ENCODE peak calls at places on chromosome 22, in six cellular contexts. N, E, J, F, R and C are unnamed samples. For H3K9me3, the result is how much of the 10 kb centered on the place peaks cover.

GRCh38 chr22:37905534-37906363 is at the start of gene MICALL1:
- DNase-seq in E (peak), F (peak), J (peak), R (peak), N (peak), C (peak)

GRCh38 chr22:39317084-39317755 is 2.2 kb downstream of the RPL3 start:
- DNase-seq in N (no peak), R (no peak), F (peak), J (no peak), E (no peak), C (peak)

GRCh38 chr22:45975266-45976161 is 1.4 kb downstream of the WNT7B start:
- DNase-seq in R (no peak), E (no peak), F (no peak), N (peak), J (no peak), C (no peak)

GRCh38 chr22:19962246-19962908 is 20.8 kb upstream of the TXNRD2 start:
- DNase-seq in R (peak), N (peak), F (peak), E (peak), J (peak), C (peak)

GRCh38 chr22:21599053-21599893 is 30.5 kb downstream of the YDJC start:
- DNase-seq in N (no peak), J (no peak), E (no peak), R (no peak), F (no peak), C (no peak)

GRCh38 chr22:20976291-20976877 is 5.7 kb upstream of the LZTR1 start:
- DNase-seq in E (no peak), N (no peak), J (no peak), F (no peak), R (no peak), C (no peak)

GRCh38 chr22:36356708-36357694 is 30.8 kb downstream of the MYH9 start:
- DNase-seq in E (no peak), F (no peak), R (no peak), J (no peak), N (no peak), C (peak)

GRCh38 chr22:34798605-34799004 is 267.4 kb upstream of the ISX start:
- DNase-seq in E (no peak), N (no peak), F (no peak), R (no peak), J (no peak), C (no peak)

GRCh38 chr22:44317163-44317455 is 4.4 kb upstream of the SHISAL1 start:
- DNase-seq in N (no peak), R (no peak), E (no peak), J (no peak), F (no peak), C (no peak)

GRCh38 chr22:33325232-33326004 is 267.2 kb upstream of the SYN3 start:
- DNase-seq in E (no peak), N (peak), F (no peak), J (no peak), R (peak), C (no peak)

GRCh38 chr22:32754413-32755041 is 47.0 kb upstream of the TIMP3 start:
- DNase-seq in R (no peak), E (no peak), J (no peak), F (no peak), N (no peak), C (no peak)

GRCh38 chr22:26893711-26894110 is 236.3 kb downstream of the MIAT start:
- DNase-seq in J (no peak), E (no peak), N (no peak), R (no peak), F (no peak), C (no peak)

GRCh38 chr22:26185190-26185589 is 15.9 kb downstream of the SEZ6L start:
- DNase-seq in F (no peak), R (no peak), N (no peak), E (no peak), J (no peak), C (no peak)

GRCh38 chr22:44758354-44758969 is 6.1 kb downstream of the ARHGAP8 start:
- DNase-seq in R (peak), E (no peak), F (no peak), J (no peak), N (no peak), C (no peak)

GRCh38 chr22:38196791-38197429 is 4.9 kb upstream of the MAFF start:
- DNase-seq in N (no peak), J (no peak), F (no peak), E (no peak), R (peak), C (no peak)

GRCh38 chr22:35947794-35948425 is 80.7 kb downstream of the RBFOX2 start:
- DNase-seq in E (no peak), J (no peak), F (no peak), R (no peak), N (no peak), C (no peak)

GRCh38 chr22:24845036-24845918 is 39.3 kb downstream of the SGSM1 start:
- DNase-seq in E (no peak), R (no peak), J (peak), F (no peak), N (no peak), C (no peak)

GRCh38 chr22:35401863-35402262 is 1.9 kb downstream of the MCM5 start:
- DNase-seq in E (no peak), F (no peak), R (no peak), J (no peak), N (no peak), C (no peak)

GRCh38 chr22:25365491-25366261 is 146.2 kb downstream of the CRYBB2 start:
- DNase-seq in E (no peak), R (no peak), N (no peak), F (peak), J (no peak), C (no peak)

DNA sequence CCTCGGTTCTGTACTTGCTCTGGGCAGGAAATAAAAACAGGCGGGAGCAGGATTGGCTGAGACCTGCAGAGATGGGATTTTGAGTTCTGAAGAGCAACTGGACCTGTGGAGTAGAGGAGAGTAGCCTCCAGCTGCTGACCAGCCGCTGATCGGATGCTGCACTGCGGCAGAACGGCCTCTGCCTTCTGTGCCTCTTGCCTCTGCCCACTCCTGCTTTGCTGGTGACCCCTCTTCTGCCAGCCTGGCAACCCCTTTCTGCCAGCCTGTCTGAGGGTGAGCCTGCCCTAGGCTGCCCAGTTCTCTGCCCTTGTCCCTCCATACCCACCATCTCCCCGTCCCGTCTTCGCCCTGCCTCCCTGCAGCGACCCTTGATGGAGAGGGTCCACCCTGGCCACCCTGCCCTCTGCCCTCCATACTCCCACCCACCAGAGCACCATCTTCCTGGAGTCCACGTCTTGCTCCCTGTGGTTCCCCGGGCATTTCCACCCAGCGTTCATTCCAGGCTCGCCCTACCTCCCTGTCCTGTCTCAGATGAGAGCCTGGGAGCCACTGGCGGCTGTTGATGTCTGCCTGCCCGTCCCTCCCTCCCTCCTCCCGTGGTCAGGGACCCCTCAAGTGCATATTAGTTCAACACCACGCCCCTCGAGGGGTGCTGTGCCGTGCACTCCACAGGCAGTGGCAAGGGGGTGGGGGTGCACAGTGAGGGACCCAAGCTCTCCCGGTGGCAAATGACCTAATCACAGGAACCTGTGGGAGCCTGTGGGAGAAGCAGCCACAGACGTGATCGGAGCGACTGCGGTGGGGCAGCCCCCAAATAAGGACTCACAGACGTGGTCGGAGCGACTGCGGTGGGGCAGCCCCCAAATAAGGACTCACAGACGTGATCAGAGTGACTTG is 863.3 kb downstream of the TBC1D22A start:
- DNase-seq in E (no peak), F (no peak), J (no peak), N (no peak), R (no peak), C (no peak)
- H3K9me3 ChIP-seq in E (under half), F (under half), J (under half), N (under half), R (under half), C (under half)

GRCh38 chr22:48376428-48376827 is 1451.2 kb downstream of the BRD1 start:
- DNase-seq in F (no peak), E (no peak), R (no peak), N (no peak), J (no peak), C (no peak)

GRCh38 chr22:48370508-48371325 is 1457.0 kb downstream of the BRD1 start:
- DNase-seq in N (no peak), F (no peak), R (no peak), E (no peak), J (no peak), C (no peak)

GRCh38 chr22:48371391-48371790 is 1456.3 kb downstream of the BRD1 start:
- DNase-seq in E (no peak), F (no peak), J (no peak), N (no peak), R (no peak), C (no peak)

GRCh38 chr22:48372395-48372794 is 1455.3 kb downstream of the BRD1 start:
- DNase-seq in N (no peak), F (no peak), R (no peak), J (no peak), E (no peak), C (no peak)

DNA sequence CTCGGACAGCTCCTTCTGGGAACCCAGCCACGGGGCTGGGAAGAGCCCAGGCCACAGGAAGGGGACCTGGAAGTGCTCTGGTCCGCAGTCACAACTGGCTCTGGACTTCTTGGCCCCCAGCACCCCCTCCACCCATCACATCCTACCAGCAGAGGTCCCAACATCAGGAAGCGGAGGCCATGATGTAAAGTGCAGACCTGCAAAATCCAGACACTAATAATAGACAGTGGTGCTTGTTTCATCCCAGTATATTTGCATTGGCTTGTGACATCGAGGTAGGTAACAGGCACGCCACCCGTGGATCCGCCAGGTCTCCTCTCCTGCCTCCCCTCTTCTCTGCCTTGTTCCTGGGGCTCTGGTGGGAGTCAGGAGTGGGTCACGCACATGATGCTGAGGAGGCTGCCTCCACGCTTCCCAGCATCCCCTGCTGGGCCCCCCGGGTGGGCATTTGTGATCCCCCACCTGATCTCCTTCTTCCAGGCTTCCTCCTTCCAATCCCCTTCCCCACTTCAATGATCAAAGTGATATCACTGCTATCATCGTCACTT is 1454.0 kb downstream of the BRD1 start:
- DNase-seq in R (no peak), E (no peak), F (no peak), N (no peak), J (no peak), C (no peak)
- H3K9me3 ChIP-seq in R (under half), E (under half), F (under half), N (under half), J (under half), C (under half)

GRCh38 chr22:47512617-47513016 is 750.2 kb downstream of the TBC1D22A start:
- DNase-seq in J (no peak), E (no peak), R (no peak), N (no peak), F (no peak), C (no peak)
- H3K9me3 ChIP-seq in J (under half), E (under half), R (under half), N (under half), F (under half), C (under half)

GRCh38 chr22:47276219-47276843 is 513.9 kb downstream of the TBC1D22A start:
- DNase-seq in J (no peak), E (no peak), R (no peak), N (no peak), F (no peak), C (no peak)

GRCh38 chr22:47277001-47277400 is 514.6 kb downstream of the TBC1D22A start:
- DNase-seq in J (no peak), F (no peak), E (no peak), R (no peak), N (no peak), C (no peak)

GRCh38 chr22:47275479-47276218 is 513.2 kb downstream of the TBC1D22A start:
- DNase-seq in R (no peak), E (no peak), N (no peak), F (no peak), J (no peak), C (no peak)

GRCh38 chr22:47277511-47277910 is 515.1 kb downstream of the TBC1D22A start:
- DNase-seq in R (no peak), N (no peak), J (no peak), F (no peak), E (no peak), C (no peak)

GRCh38 chr22:47274196-47274595 is 511.7 kb downstream of the TBC1D22A start:
- DNase-seq in J (no peak), E (no peak), N (no peak), F (no peak), R (no peak), C (no peak)
- H3K9me3 ChIP-seq in J (under half), E (under half), N (under half), F (under half), R (under half), C (under half)

DNA sequence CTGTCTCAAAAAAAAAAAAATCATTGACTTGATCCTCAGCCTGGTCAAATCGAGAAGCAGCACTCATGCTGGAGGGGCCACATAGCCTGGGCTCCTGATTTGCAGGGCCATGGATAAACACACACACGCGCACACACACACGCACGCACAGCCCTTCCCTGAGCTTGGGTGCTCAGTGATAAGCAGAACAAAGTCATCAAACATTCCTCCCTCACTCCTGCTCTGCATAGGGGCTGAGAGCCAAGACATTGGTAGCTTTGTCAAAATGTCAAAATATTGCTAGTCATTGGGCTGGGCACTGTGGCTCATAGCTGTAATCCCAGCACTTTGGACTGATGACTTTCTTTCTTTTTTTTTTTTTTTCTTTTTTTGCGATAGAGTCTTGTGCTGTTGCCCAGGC is 34.0 kb upstream of the A4GALT start:
- DNase-seq in F (no peak), R (no peak), E (no peak), N (peak), J (no peak), C (no peak)
- H3K9me3 ChIP-seq in F (under half), R (under half), E (under half), N (under half), J (under half), C (under half)

DNA sequence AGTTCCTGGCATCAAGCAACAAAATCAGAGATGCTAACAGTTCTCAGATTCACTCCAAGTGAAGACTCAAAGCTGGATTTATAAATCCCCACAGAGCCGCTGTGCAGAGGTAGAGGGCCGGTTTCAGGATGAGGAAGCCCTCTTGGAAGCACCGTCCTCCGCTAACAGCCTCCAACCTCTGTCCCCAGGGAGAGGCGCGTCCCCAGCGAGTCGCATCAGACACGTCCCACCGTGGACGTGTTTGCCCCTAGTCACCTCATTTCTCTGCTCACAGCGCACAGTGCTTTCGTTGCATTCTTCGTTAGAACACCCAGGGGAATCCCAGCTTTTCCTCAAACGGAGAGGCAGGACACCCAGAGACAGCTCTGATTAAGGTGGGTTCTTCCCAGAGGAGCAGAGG is 642.9 kb downstream of the BRD1 start:
- DNase-seq in R (no peak), F (peak), N (no peak), E (no peak), J (no peak), C (no peak)
- H3K9me3 ChIP-seq in R (under half), F (under half), N (under half), E (under half), J (under half), C (under half)

GRCh38 chr22:29934596-29934995 is 51.6 kb downstream of the MTMR3 start:
- DNase-seq in N (peak), E (no peak), R (no peak), J (no peak), F (no peak), C (no peak)
- H3K9me3 ChIP-seq in N (under half), E (under half), R (under half), J (under half), F (under half), C (under half)

DNA sequence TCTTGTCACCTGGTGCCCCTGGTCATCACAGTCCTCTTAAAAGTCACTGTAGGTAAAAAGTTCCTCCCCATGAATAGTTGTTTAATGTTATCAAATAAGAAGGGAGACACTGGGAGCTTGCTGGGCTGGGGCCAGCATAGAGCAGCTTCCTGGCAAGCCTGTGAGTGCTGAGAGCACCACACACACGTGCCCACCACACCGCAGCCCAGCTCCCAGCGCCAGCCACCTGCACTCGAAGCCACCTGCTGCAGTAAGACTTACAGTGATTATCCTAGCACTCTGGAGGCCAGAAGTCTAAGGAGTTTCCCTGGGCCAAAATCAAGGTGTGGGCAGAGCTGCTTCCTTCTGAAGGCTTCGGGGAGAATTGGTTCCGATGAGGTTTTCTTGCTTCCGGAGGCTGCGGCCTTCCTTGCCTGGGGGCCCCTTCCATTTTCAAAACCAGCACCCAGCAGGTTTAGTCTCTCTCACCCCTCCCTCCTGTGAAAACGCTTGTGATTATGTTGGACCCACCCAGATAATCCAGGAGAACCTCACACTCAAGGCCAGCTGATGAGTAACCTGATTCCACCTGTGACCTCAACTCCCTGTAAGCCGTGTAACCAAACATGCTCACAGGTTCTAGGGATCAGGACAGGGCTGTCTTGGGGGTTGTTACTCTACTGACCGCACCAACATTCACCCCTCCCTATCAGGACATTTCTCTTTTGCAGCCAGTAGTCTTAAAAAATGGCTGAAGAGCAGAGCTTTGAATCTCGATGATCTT is 687.2 kb downstream of the TBC1D22A start:
- DNase-seq in E (no peak), N (no peak), J (peak), R (no peak), F (no peak), C (no peak)
- H3K9me3 ChIP-seq in E (under half), N (under half), J (under half), R (under half), F (under half), C (under half)

GRCh38 chr22:30985561-30986208 is 16.6 kb downstream of the TUG1 start:
- DNase-seq in E (no peak), F (no peak), N (no peak), R (no peak), J (no peak), C (no peak)
- H3K9me3 ChIP-seq in E (half or more), F (under half), N (under half), R (under half), J (under half), C (under half)

GRCh38 chr22:49590851-49591445 is 236.7 kb downstream of the BRD1 start:
- DNase-seq in J (no peak), E (no peak), F (peak), R (no peak), N (no peak), C (no peak)

GRCh38 chr22:49589811-49590210 is 237.9 kb downstream of the BRD1 start:
- DNase-seq in J (no peak), E (no peak), F (peak), R (no peak), N (no peak), C (no peak)

GRCh38 chr22:49588739-49589138 is 238.9 kb downstream of the BRD1 start:
- DNase-seq in E (no peak), F (peak), J (no peak), R (no peak), N (no peak), C (no peak)

GRCh38 chr22:49589301-49589700 is 238.4 kb downstream of the BRD1 start:
- DNase-seq in R (no peak), J (no peak), F (no peak), N (no peak), E (no peak), C (no peak)

GRCh38 chr22:49590381-49590780 is 237.3 kb downstream of the BRD1 start:
- DNase-seq in N (no peak), E (no peak), F (peak), R (no peak), J (no peak), C (no peak)
- H3K9me3 ChIP-seq in N (under half), E (under half), F (under half), R (under half), J (under half), C (under half)